ENCODE peak calls at places on chromosome 4, in six cellular contexts. One of them, this sample, is unnamed.

GRCh38 chr4:24423670-24424069 is 160.7 kb downstream of the DHX15 start:
- DNase-seq in K562: no peak
- DNase-seq in HCT116: no peak
- DNase-seq in H1: no peak
- DNase-seq in GM12878: no peak
- DNase-seq in HepG2: no peak
- DNase-seq in this sample: no peak

GRCh38 chr4:101184668-101185067 is 162.7 kb downstream of the PPP3CA start:
- DNase-seq in K562: no peak
- DNase-seq in HCT116: no peak
- DNase-seq in H1: no peak
- DNase-seq in GM12878: no peak
- DNase-seq in HepG2: no peak
- DNase-seq in this sample: no peak

GRCh38 chr4:108619372-108620100 is 840 bp upstream of the RPL34 start:
- DNase-seq in K562: peak; percentile 68
- DNase-seq in HCT116: no peak
- DNase-seq in H1: no peak
- DNase-seq in GM12878: no peak
- DNase-seq in HepG2: no peak
- DNase-seq in this sample: no peak

GRCh38 chr4:163493643-163494359 is 689 bp upstream of the TMA16 start:
- DNase-seq in K562: peak; percentile 41
- DNase-seq in HCT116: no peak
- DNase-seq in H1: no peak
- DNase-seq in GM12878: no peak
- DNase-seq in HepG2: no peak
- DNase-seq in this sample: no peak

GRCh38 chr4:176404591-176404990 is 84.8 kb downstream of the SPCS3 start:
- DNase-seq in K562: no peak
- DNase-seq in HCT116: no peak
- DNase-seq in H1: no peak
- DNase-seq in GM12878: no peak
- DNase-seq in HepG2: no peak
- DNase-seq in this sample: no peak

GRCh38 chr4:44146516-44146915 is 302.1 kb downstream of the KCTD8 start:
- DNase-seq in K562: no peak
- DNase-seq in HCT116: no peak
- DNase-seq in H1: no peak
- DNase-seq in GM12878: no peak
- DNase-seq in HepG2: no peak
- DNase-seq in this sample: no peak

GRCh38 chr4:21454196-21454595 is 494.4 kb downstream of the KCNIP4 start:
- DNase-seq in K562: no peak
- DNase-seq in HCT116: no peak
- DNase-seq in H1: no peak
- DNase-seq in GM12878: no peak
- DNase-seq in HepG2: no peak
- DNase-seq in this sample: no peak

GRCh38 chr4:137420901-137421384 is 111.4 kb downstream of the PCDH18 start:
- DNase-seq in K562: no peak
- DNase-seq in HCT116: no peak
- DNase-seq in H1: no peak
- DNase-seq in GM12878: no peak
- DNase-seq in HepG2: no peak
- DNase-seq in this sample: peak; percentile 34

GRCh38 chr4:112251044-112251632 is 19.6 kb downstream of the AP1AR start:
- DNase-seq in K562: no peak
- DNase-seq in HCT116: no peak
- DNase-seq in H1: no peak
- DNase-seq in GM12878: no peak
- DNase-seq in HepG2: no peak
- DNase-seq in this sample: no peak

GRCh38 chr4:138398297-138398696 is 156.1 kb upstream of the SLC7A11 start:
- DNase-seq in K562: no peak
- DNase-seq in HCT116: no peak
- DNase-seq in H1: peak; percentile 15
- DNase-seq in GM12878: no peak
- DNase-seq in HepG2: peak; percentile 49
- DNase-seq in this sample: no peak

GRCh38 chr4:158253350-158253980 is 43.2 kb downstream of the TMEM144 start:
- DNase-seq in K562: peak; percentile 69
- DNase-seq in HCT116: peak; percentile 27
- DNase-seq in H1: no peak
- DNase-seq in GM12878: no peak
- DNase-seq in HepG2: peak; percentile 53
- DNase-seq in this sample: peak; percentile 21

GRCh38 chr4:183738081-183738673 is 79.1 kb downstream of the TRAPPC11 start:
- DNase-seq in K562: no peak
- DNase-seq in HCT116: no peak
- DNase-seq in H1: no peak
- DNase-seq in GM12878: peak; percentile 24
- DNase-seq in HepG2: no peak
- DNase-seq in this sample: no peak

GRCh38 chr4:82560853-82561744 is 689 bp downstream of the TMEM150C start:
- DNase-seq in K562: no peak
- DNase-seq in HCT116: no peak
- DNase-seq in H1: no peak
- DNase-seq in GM12878: no peak
- DNase-seq in HepG2: no peak
- DNase-seq in this sample: peak; percentile 49

GRCh38 chr4:30875659-30876269 is 155.6 kb downstream of the PCDH7 start:
- DNase-seq in K562: no peak
- DNase-seq in HCT116: no peak
- DNase-seq in H1: no peak
- DNase-seq in GM12878: no peak
- DNase-seq in HepG2: no peak
- DNase-seq in this sample: no peak

GRCh38 chr4:69830529-69831269 is 29.2 kb downstream of the SULT1E1 start:
- DNase-seq in K562: no peak
- DNase-seq in HCT116: no peak
- DNase-seq in H1: no peak
- DNase-seq in GM12878: no peak
- DNase-seq in HepG2: peak; percentile 81
- DNase-seq in this sample: no peak

GRCh38 chr4:41644288-41644914 is 104.1 kb downstream of the PHOX2B start:
- DNase-seq in K562: peak; percentile 60
- DNase-seq in HCT116: no peak
- DNase-seq in H1: peak; percentile 67
- DNase-seq in GM12878: no peak
- DNase-seq in HepG2: peak; percentile 3
- DNase-seq in this sample: peak; percentile 94

GRCh38 chr4:6273661-6273990 is 4.0 kb downstream of the WFS1 start:
- DNase-seq in K562: no peak
- DNase-seq in HCT116: no peak
- DNase-seq in H1: no peak
- DNase-seq in GM12878: no peak
- DNase-seq in HepG2: peak; percentile 53
- DNase-seq in this sample: no peak

GRCh38 chr4:89482248-89482647 is 174.6 kb upstream of the GPRIN3 start:
- DNase-seq in K562: peak; percentile 25
- DNase-seq in HCT116: peak; percentile 68
- DNase-seq in H1: no peak
- DNase-seq in GM12878: no peak
- DNase-seq in HepG2: peak; percentile 35
- DNase-seq in this sample: peak; percentile 18

GRCh38 chr4:158865520-158866177 is 96.8 kb downstream of the FNIP2 start:
- DNase-seq in K562: no peak
- DNase-seq in HCT116: no peak
- DNase-seq in H1: no peak
- DNase-seq in GM12878: peak; percentile 59
- DNase-seq in HepG2: no peak
- DNase-seq in this sample: no peak

GRCh38 chr4:31461425-31461824 is 741.3 kb downstream of the PCDH7 start:
- DNase-seq in K562: peak; percentile 1
- DNase-seq in HCT116: peak; percentile 81
- DNase-seq in H1: no peak
- DNase-seq in GM12878: no peak
- DNase-seq in HepG2: no peak
- DNase-seq in this sample: no peak

GRCh38 chr4:1644906-1645657 is 39.0 kb downstream of the FAM53A start:
- DNase-seq in K562: no peak
- DNase-seq in HCT116: no peak
- DNase-seq in H1: no peak
- DNase-seq in GM12878: no peak
- DNase-seq in HepG2: no peak
- DNase-seq in this sample: no peak

GRCh38 chr4:163484906-163485305 is 9.6 kb upstream of the TMA16 start:
- DNase-seq in K562: peak; percentile 82
- DNase-seq in HCT116: peak; percentile 50
- DNase-seq in H1: peak; percentile 21
- DNase-seq in GM12878: no peak
- DNase-seq in HepG2: peak; percentile 41
- DNase-seq in this sample: peak; percentile 72

GRCh38 chr4:153143527-153144348 is 60.5 kb upstream of the TRIM2 start:
- DNase-seq in K562: peak; percentile 17
- DNase-seq in HCT116: peak; percentile 51
- DNase-seq in H1: no peak
- DNase-seq in GM12878: no peak
- DNase-seq in HepG2: no peak
- DNase-seq in this sample: no peak

GRCh38 chr4:25756503-25756902 is 100.9 kb downstream of the SLC34A2 start:
- DNase-seq in K562: no peak
- DNase-seq in HCT116: no peak
- DNase-seq in H1: no peak
- DNase-seq in GM12878: no peak
- DNase-seq in HepG2: peak; percentile 36
- DNase-seq in this sample: no peak

GRCh38 chr4:4248885-4249203 is 821 bp upstream of the TMEM128 start:
- DNase-seq in K562: peak; percentile 29
- DNase-seq in HCT116: no peak
- DNase-seq in H1: no peak
- DNase-seq in GM12878: no peak
- DNase-seq in HepG2: peak; percentile 9
- DNase-seq in this sample: no peak

GRCh38 chr4:89492476-89493110 is 185.0 kb upstream of the GPRIN3 start:
- DNase-seq in K562: no peak
- DNase-seq in HCT116: no peak
- DNase-seq in H1: no peak
- DNase-seq in GM12878: no peak
- DNase-seq in HepG2: no peak
- DNase-seq in this sample: no peak

GRCh38 chr4:26032572-26033320 is 118.7 kb downstream of the SMIM20 start:
- DNase-seq in K562: no peak
- DNase-seq in HCT116: no peak
- DNase-seq in H1: no peak
- DNase-seq in GM12878: no peak
- DNase-seq in HepG2: peak; percentile 61
- DNase-seq in this sample: no peak

GRCh38 chr4:47463235-47463956 is at the start of gene COMMD8:
- DNase-seq in K562: peak; percentile 96
- DNase-seq in HCT116: peak; percentile 89
- DNase-seq in H1: peak; percentile 96
- DNase-seq in GM12878: peak; percentile 91
- DNase-seq in HepG2: peak; percentile 92
- DNase-seq in this sample: peak; percentile 99

DNA sequence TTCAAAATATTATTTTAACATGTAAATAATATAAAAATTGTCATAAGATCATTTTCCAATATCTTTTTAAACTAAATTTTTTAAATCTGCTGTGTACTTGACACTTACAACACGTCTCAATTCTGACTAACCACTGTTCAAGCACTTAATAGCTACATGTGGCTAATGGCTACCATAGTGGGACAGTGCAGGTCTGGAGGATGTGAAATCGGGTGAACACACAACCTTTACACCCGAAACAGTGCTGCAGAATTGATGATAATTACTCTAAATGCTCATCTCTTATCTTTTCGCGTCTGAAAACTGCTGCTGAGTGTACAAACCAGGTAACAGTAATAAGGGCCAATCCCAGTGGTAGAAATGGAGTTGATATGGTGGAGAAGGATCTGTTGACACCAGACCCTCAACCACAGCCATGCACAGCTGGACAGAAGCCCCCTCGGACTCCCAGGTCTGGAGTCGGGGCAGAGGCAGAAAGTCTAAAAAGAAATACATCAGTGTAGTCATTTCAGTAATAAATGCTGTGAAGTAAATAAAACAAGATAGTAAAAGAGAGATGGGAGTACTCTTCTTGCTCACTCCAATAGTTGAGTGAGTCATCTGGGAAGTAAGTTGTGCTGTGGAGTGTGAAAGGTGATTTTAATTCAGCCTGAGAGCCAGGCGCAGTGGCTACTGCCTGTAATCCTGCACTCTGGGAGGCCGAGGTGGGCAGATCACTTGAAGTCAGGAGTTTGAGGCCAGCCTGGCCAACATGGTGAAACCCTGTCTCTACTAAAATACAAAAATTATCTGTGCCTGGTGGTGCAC is 150.0 kb downstream of the CBR4 start:
- DNase-seq in K562: no peak
- DNase-seq in HCT116: no peak
- DNase-seq in H1: no peak
- DNase-seq in GM12878: peak; percentile 33
- DNase-seq in HepG2: no peak
- DNase-seq in this sample: no peak
- TF ChIP-seq MAX in K562: no peak
- TF ChIP-seq MAX in HCT116: no peak
- TF ChIP-seq MAX in H1: no peak
- TF ChIP-seq MAX in GM12878: no peak
- TF ChIP-seq MAX in HepG2: no peak
- TF ChIP-seq MAX in this sample: no peak

DNA sequence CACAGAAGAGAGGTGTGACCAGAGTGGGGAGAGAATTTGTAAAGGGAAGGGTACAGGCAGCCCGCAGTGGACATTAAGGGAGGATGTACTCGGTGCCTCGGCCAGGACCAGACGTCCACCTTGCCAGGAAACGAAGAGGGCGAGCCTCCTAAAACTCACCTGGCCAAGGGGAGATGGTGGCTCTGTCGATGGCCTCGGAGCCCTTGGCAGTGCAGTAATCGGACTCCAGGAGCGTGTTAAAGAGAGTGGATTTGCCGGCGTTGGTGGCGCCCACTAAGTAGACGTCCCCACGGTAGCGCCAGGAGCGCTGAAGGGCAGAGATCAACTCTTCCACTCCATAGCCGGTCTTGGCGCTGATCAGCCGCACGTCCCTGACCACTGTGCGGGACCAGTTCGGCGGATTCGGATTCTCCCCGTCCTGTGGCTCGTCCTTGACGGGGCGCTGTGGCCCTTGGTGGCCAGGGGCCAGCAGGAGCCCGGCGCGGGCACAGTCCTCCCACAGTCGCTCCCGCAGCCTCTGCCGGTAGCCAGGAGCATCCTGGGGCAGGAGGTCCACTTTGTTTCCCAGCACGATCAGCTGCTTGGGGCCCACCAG is 1.0 kb downstream of the NOA1 start:
- DNase-seq in K562: peak; percentile 38
- DNase-seq in HCT116: no peak
- DNase-seq in H1: no peak
- DNase-seq in GM12878: no peak
- DNase-seq in HepG2: peak; percentile 12
- DNase-seq in this sample: no peak
- TF ChIP-seq ATF3 in K562: no peak
- TF ChIP-seq ATF3 in HCT116: no peak
- TF ChIP-seq ATF3 in H1: no peak
- TF ChIP-seq ATF3 in GM12878: no peak
- TF ChIP-seq ATF3 in HepG2: no peak
- TF ChIP-seq ATF3 in this sample: no peak

GRCh38 chr4:121307441-121308327 is 73.1 kb downstream of the QRFPR start:
- DNase-seq in K562: peak; percentile 56
- DNase-seq in HCT116: peak; percentile 63
- DNase-seq in H1: peak; percentile 7
- DNase-seq in GM12878: peak; percentile 51
- DNase-seq in HepG2: peak; percentile 34
- DNase-seq in this sample: peak; percentile 45
- TF ChIP-seq MAX in K562: no peak
- TF ChIP-seq MAX in HCT116: no peak
- TF ChIP-seq MAX in H1: no peak
- TF ChIP-seq MAX in GM12878: no peak
- TF ChIP-seq MAX in HepG2: no peak
- TF ChIP-seq MAX in this sample: no peak

GRCh38 chr4:17038510-17039176 is 140.2 kb upstream of the LDB2 start:
- DNase-seq in K562: no peak
- DNase-seq in HCT116: no peak
- DNase-seq in H1: no peak
- DNase-seq in GM12878: no peak
- DNase-seq in HepG2: no peak
- DNase-seq in this sample: no peak
- TF ChIP-seq ATF3 in K562: no peak
- TF ChIP-seq ATF3 in HCT116: no peak
- TF ChIP-seq ATF3 in H1: no peak
- TF ChIP-seq ATF3 in GM12878: no peak
- TF ChIP-seq ATF3 in HepG2: no peak
- TF ChIP-seq ATF3 in this sample: no peak

This sample was measured in WTC11.